ENCODE peak calls at places on chromosomes 2 and 18, in ten cellular contexts. C is breast epithelium; F is fibroblast of lung; A is A549; J is esophagus squamous epithelium; D is CD8-positive, alpha-beta memory T cell; H is right atrium auricular region; S is effector memory CD4-positive, alpha-beta T cell; V is endothelial cell of umbilical vein; N is right cardiac atrium. M is an unnamed sample.
A peak's percentile ranks its signal among the peaks of the same experiment; 100 is the strongest.

GRCh38 chr2:127615511-127616166 is 30.3 kb upstream of the GPR17 start:
- DNase-seq in V (no peak), J (no peak), F (peak; percentile 23), D (no peak), H (no peak), A (no peak), C (peak; percentile 10), S (no peak), N (no peak), M (no peak)

GRCh38 chr2:118430510-118431187 is 342.4 kb downstream of the INSIG2 start:
- DNase-seq in A (no peak), H (no peak), S (no peak), D (no peak), V (no peak), F (peak; percentile 85), J (no peak), C (no peak), N (no peak), M (no peak)

GRCh38 chr2:96344011-96344410 is 8.4 kb downstream of the NCAPH start:
- DNase-seq in H (no peak), F (peak; percentile 73), A (no peak), N (no peak), J (no peak), S (peak; percentile 31), D (peak; percentile 80), V (no peak), C (no peak), M (no peak)

GRCh38 chr2:218079943-218080913 is 11.2 kb downstream of the RUFY4 start:
- DNase-seq in C (no peak), A (no peak), D (no peak), F (no peak), J (no peak), H (peak; percentile 23), N (no peak), S (no peak), V (no peak), M (no peak)

GRCh38 chr2:68031546-68032160 is 31.2 kb downstream of the C1D start:
- DNase-seq in S (no peak), A (peak; percentile 57), C (no peak), D (no peak), N (no peak), H (no peak), F (peak; percentile 50), V (peak; percentile 79), J (no peak), M (peak; percentile 70)

GRCh38 chr2:15675456-15676195 is 84.0 kb downstream of the DDX1 start:
- DNase-seq in F (no peak), S (no peak), N (no peak), H (no peak), J (no peak), C (no peak), D (no peak), A (peak; percentile 39), V (no peak), M (no peak)

GRCh38 chr2:44602446-44602845 is 240.7 kb downstream of the CAMKMT start:
- DNase-seq in S (no peak), D (no peak), A (no peak), N (no peak), F (no peak), H (no peak), C (no peak), V (peak; percentile 9), J (no peak), M (no peak)

GRCh38 chr2:65275141-65275540 is 47.5 kb downstream of the ACTR2 start:
- DNase-seq in C (no peak), J (no peak), H (no peak), F (no peak), N (no peak), A (no peak), S (no peak), V (no peak), D (no peak), M (no peak)

GRCh38 chr18:48913201-48913600 is 37.6 kb downstream of the SMAD7 start:
- DNase-seq in C (no peak), J (no peak), H (no peak), D (peak; percentile 78), N (no peak), F (no peak), S (peak; percentile 45), A (no peak), V (no peak), M (peak; percentile 48)

GRCh38 chr2:239773377-239774141 is 251.6 kb downstream of the NDUFA10 start:
- DNase-seq in F (no peak), A (no peak), V (no peak), N (no peak), C (no peak), J (no peak), S (no peak), H (no peak), D (no peak), M (no peak)

GRCh38 chr2:143839456-143839855 is 680.5 kb downstream of the ZEB2 start:
- DNase-seq in N (no peak), H (no peak), D (no peak), A (no peak), F (no peak), S (no peak), V (no peak), J (no peak), C (no peak), M (no peak)

GRCh38 chr2:85678794-85679672 is 11.0 kb upstream of the SFTPB start:
- DNase-seq in S (peak; percentile 54), C (peak; percentile 95), H (peak; percentile 94), D (peak; percentile 75), F (peak; percentile 59), V (peak; percentile 86), J (peak; percentile 10), N (peak; percentile 92), A (peak; percentile 80), M (peak; percentile 30)

GRCh38 chr2:23569761-23570383 is 184.9 kb downstream of the KLHL29 start:
- DNase-seq in D (no peak), V (no peak), F (no peak), N (no peak), J (no peak), A (no peak), S (no peak), C (no peak), H (no peak), M (no peak)
- H3K4me1 ChIP-seq in D (no peaks in the 10 kb centered on the region), V (no peaks in the 10 kb centered on the region), F (peaks cover 2% of the 10 kb centered on the region), N (peaks cover 6% of the 10 kb centered on the region), J (peaks cover 12% of the 10 kb centered on the region), A (no peaks in the 10 kb centered on the region), S (no peaks in the 10 kb centered on the region), C (peaks cover 11% of the 10 kb centered on the region), H (peaks cover 16% of the 10 kb centered on the region), M (no peaks in the 10 kb centered on the region)

GRCh38 chr2:172085460-172086159 is at the start of gene DLX1:
- DNase-seq in C (no peak), H (no peak), A (no peak), F (no peak), S (no peak), V (no peak), N (no peak), J (no peak), D (no peak), M (no peak)
- H3K4me1 ChIP-seq in C (peaks cover 25% of the 10 kb centered on the region), H (peaks cover 45% of the 10 kb centered on the region), A (no peaks in the 10 kb centered on the region), F (peaks cover 6% of the 10 kb centered on the region), S (peaks cover 47% of the 10 kb centered on the region), V (peaks cover 20% of the 10 kb centered on the region), N (no peaks in the 10 kb centered on the region), J (peaks cover 29% of the 10 kb centered on the region), D (peaks cover 57% of the 10 kb centered on the region), M (peaks cover 6% of the 10 kb centered on the region)

DNA sequence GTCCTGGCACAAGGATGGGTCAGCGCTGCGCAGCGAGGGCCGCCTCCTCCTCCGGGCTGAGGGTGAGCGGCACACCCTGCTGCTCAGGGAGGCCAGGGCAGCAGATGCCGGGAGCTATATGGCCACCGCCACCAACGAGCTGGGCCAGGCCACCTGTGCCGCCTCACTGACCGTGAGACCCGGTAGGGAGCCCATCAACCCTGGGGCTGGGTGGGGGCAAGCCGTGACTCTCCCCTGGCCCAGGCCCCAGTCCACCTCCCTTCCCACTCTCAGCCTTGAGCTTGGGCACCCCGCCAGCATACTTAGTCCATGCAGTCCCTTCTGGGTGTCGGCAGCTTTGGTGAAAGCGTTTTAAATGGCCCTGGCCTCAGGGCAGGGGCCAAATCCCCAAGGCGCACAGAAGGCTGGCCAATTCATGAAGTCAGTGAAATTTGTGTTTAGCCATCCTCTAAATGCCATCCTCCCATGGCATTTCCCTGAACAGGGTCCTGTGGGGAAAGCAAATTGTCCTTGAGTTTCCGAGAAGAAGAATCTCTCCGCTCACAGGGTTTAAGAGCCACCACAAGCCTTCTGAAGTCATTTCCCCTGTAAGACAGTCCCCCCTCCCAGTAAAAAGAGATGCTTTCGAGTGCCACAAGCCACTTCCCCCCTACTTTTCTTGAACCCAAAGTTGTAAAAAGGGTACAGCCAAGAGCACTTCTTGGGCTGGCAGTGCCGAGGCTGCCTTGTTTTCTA is 17.1 kb downstream of the SPEG start:
- DNase-seq in N (peak; percentile 79), F (peak; percentile 69), V (no peak), D (no peak), J (no peak), H (peak; percentile 78), C (no peak), A (no peak), S (no peak), M (no peak)
- H3K4me1 ChIP-seq in N (peaks cover 14% of the 10 kb centered on the region), F (peaks cover 21% of the 10 kb centered on the region), V (no peaks in the 10 kb centered on the region), D (no peaks in the 10 kb centered on the region), J (no peaks in the 10 kb centered on the region), H (peaks cover 58% of the 10 kb centered on the region), C (peaks cover 9% of the 10 kb centered on the region), A (peaks cover 27% of the 10 kb centered on the region), S (peaks cover 6% of the 10 kb centered on the region), M (peaks cover 5% of the 10 kb centered on the region)

GRCh38 chr2:47321411-47322031 is 81.4 kb upstream of the MSH2 start:
- DNase-seq in D (no peak), S (no peak), N (no peak), F (peak; percentile 29), A (no peak), H (no peak), C (no peak), V (no peak), J (no peak), M (no peak)

GRCh38 chr2:47323009-47323821 is 79.7 kb upstream of the MSH2 start:
- DNase-seq in F (peak; percentile 61), N (peak; percentile 65), S (peak; percentile 39), C (peak; percentile 70), D (peak; percentile 57), H (peak; percentile 82), V (peak; percentile 71), J (peak; percentile 24), A (peak; percentile 81), M (peak; percentile 70)

GRCh38 chr2:47321006-47321405 is 82.0 kb upstream of the MSH2 start:
- DNase-seq in N (no peak), D (no peak), J (no peak), S (no peak), V (no peak), A (no peak), H (no peak), F (no peak), C (no peak), M (no peak)

DNA sequence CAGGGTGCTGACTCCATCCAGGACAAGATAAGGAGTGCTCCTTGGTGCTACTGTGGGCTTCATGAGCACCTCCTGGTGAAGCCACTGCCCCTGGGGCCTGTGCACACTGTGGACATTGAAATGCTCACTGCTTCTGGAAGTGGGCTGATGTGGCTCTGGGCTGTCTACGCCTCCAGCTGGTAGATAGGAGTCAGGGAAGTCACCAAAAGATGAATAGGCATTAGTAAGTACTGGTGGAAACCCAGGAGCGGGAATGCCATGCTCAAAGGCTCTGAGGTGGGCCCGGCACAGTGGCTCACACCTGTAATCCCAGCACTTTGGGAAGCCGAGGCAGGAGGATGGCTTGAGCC is 79.2 kb upstream of the MSH2 start:
- DNase-seq in D (no peak), C (no peak), H (no peak), A (no peak), F (no peak), J (no peak), S (no peak), V (no peak), N (no peak), M (no peak)
- H3K4me1 ChIP-seq in D (no peaks in the 10 kb centered on the region), C (no peaks in the 10 kb centered on the region), H (peaks cover 7% of the 10 kb centered on the region), A (peaks cover 44% of the 10 kb centered on the region), F (peaks cover 10% of the 10 kb centered on the region), J (no peaks in the 10 kb centered on the region), S (no peaks in the 10 kb centered on the region), V (no peaks in the 10 kb centered on the region), N (no peaks in the 10 kb centered on the region), M (no peaks in the 10 kb centered on the region)

GRCh38 chr18:12282436-12283039 is 25.5 kb upstream of the TUBB6 start:
- DNase-seq in A (peak; percentile 11), S (no peak), V (no peak), H (no peak), C (no peak), D (no peak), N (no peak), J (no peak), F (peak; percentile 93), M (no peak)
- H3K4me1 ChIP-seq in A (peaks cover 3% of the 10 kb centered on the region), S (no peaks in the 10 kb centered on the region), V (peaks cover 34% of the 10 kb centered on the region), H (peaks cover 44% of the 10 kb centered on the region), C (no peaks in the 10 kb centered on the region), D (no peaks in the 10 kb centered on the region), N (no peaks in the 10 kb centered on the region), J (peaks cover 9% of the 10 kb centered on the region), F (peaks cover 25% of the 10 kb centered on the region), M (no peaks in the 10 kb centered on the region)